ENCODE peak calls at places on chromosomes 2 and 18, in five cellular contexts. One of them, this sample, is unnamed.
A peak's percentile ranks its signal among the peaks of the same experiment; 100 is the strongest.

GRCh38 chr2:55364189-55365055 is 55.2 kb downstream of the CCDC88A start:
- DNase-seq in caudate nucleus: peak; percentile 2
- DNase-seq in stimulated activated CD4-positive, alpha-beta T cell treated with anti-CD3 and anti-CD28 coated beads, Interleukin-12 subunit alpha, Interleukin-12 subunit beta, amount 100 ng/mL, for 4 hours: no peak
- DNase-seq in HL-60: no peak
- DNase-seq in brain microvascular endothelial cell: peak; percentile 94
- DNase-seq in this sample: no peak

GRCh38 chr2:146587291-146587713 is 1257.5 kb upstream of the ACVR2A start:
- DNase-seq in stimulated activated CD4-positive, alpha-beta T cell treated with anti-CD3 and anti-CD28 coated beads, Interleukin-12 subunit alpha, Interleukin-12 subunit beta, amount 100 ng/mL, for 4 hours: no peak
- DNase-seq in brain microvascular endothelial cell: no peak
- DNase-seq in caudate nucleus: no peak
- DNase-seq in HL-60: no peak
- DNase-seq in this sample: no peak

GRCh38 chr2:220011859-220012258 is 384.4 kb downstream of the SLC4A3 start:
- DNase-seq in brain microvascular endothelial cell: no peak
- DNase-seq in HL-60: no peak
- DNase-seq in caudate nucleus: no peak
- DNase-seq in stimulated activated CD4-positive, alpha-beta T cell treated with anti-CD3 and anti-CD28 coated beads, Interleukin-12 subunit alpha, Interleukin-12 subunit beta, amount 100 ng/mL, for 4 hours: no peak
- DNase-seq in this sample: no peak

GRCh38 chr2:217095511-217096205 is 235.8 kb upstream of the TNP1 start:
- DNase-seq in brain microvascular endothelial cell: no peak
- DNase-seq in stimulated activated CD4-positive, alpha-beta T cell treated with anti-CD3 and anti-CD28 coated beads, Interleukin-12 subunit alpha, Interleukin-12 subunit beta, amount 100 ng/mL, for 4 hours: no peak
- DNase-seq in HL-60: no peak
- DNase-seq in caudate nucleus: no peak
- DNase-seq in this sample: no peak

GRCh38 chr2:66427219-66427768 is 7.6 kb upstream of the MEIS1 start:
- DNase-seq in brain microvascular endothelial cell: no peak
- DNase-seq in stimulated activated CD4-positive, alpha-beta T cell treated with anti-CD3 and anti-CD28 coated beads, Interleukin-12 subunit alpha, Interleukin-12 subunit beta, amount 100 ng/mL, for 4 hours: no peak
- DNase-seq in caudate nucleus: no peak
- DNase-seq in HL-60: no peak
- DNase-seq in this sample: no peak

GRCh38 chr2:40202798-40203400 is 249.0 kb downstream of the SLC8A1 start:
- DNase-seq in caudate nucleus: no peak
- DNase-seq in brain microvascular endothelial cell: no peak
- DNase-seq in HL-60: no peak
- DNase-seq in stimulated activated CD4-positive, alpha-beta T cell treated with anti-CD3 and anti-CD28 coated beads, Interleukin-12 subunit alpha, Interleukin-12 subunit beta, amount 100 ng/mL, for 4 hours: no peak
- DNase-seq in this sample: no peak

GRCh38 chr2:128464456-128464855 is 145.8 kb upstream of the HS6ST1 start:
- DNase-seq in HL-60: no peak
- DNase-seq in caudate nucleus: no peak
- DNase-seq in brain microvascular endothelial cell: no peak
- DNase-seq in stimulated activated CD4-positive, alpha-beta T cell treated with anti-CD3 and anti-CD28 coated beads, Interleukin-12 subunit alpha, Interleukin-12 subunit beta, amount 100 ng/mL, for 4 hours: no peak
- DNase-seq in this sample: no peak

GRCh38 chr2:218404351-218405145 is 4.9 kb downstream of the CTDSP1 start:
- DNase-seq in caudate nucleus: no peak
- DNase-seq in stimulated activated CD4-positive, alpha-beta T cell treated with anti-CD3 and anti-CD28 coated beads, Interleukin-12 subunit alpha, Interleukin-12 subunit beta, amount 100 ng/mL, for 4 hours: no peak
- DNase-seq in HL-60: no peak
- DNase-seq in brain microvascular endothelial cell: no peak
- DNase-seq in this sample: no peak

GRCh38 chr18:69261436-69261835 is 139.3 kb upstream of the DOK6 start:
- DNase-seq in stimulated activated CD4-positive, alpha-beta T cell treated with anti-CD3 and anti-CD28 coated beads, Interleukin-12 subunit alpha, Interleukin-12 subunit beta, amount 100 ng/mL, for 4 hours: no peak
- DNase-seq in brain microvascular endothelial cell: no peak
- DNase-seq in HL-60: no peak
- DNase-seq in caudate nucleus: no peak
- DNase-seq in this sample: no peak

GRCh38 chr2:180077295-180077906 is 70.3 kb upstream of the CWC22 start:
- DNase-seq in stimulated activated CD4-positive, alpha-beta T cell treated with anti-CD3 and anti-CD28 coated beads, Interleukin-12 subunit alpha, Interleukin-12 subunit beta, amount 100 ng/mL, for 4 hours: no peak
- DNase-seq in caudate nucleus: no peak
- DNase-seq in HL-60: no peak
- DNase-seq in brain microvascular endothelial cell: no peak
- DNase-seq in this sample: no peak

GRCh38 chr2:120318626-120319025 is 27.3 kb upstream of the INHBB start:
- DNase-seq in caudate nucleus: no peak
- DNase-seq in stimulated activated CD4-positive, alpha-beta T cell treated with anti-CD3 and anti-CD28 coated beads, Interleukin-12 subunit alpha, Interleukin-12 subunit beta, amount 100 ng/mL, for 4 hours: no peak
- DNase-seq in HL-60: no peak
- DNase-seq in brain microvascular endothelial cell: no peak
- DNase-seq in this sample: no peak

GRCh38 chr18:42181474-42181873 is 226.4 kb downstream of the PIK3C3 start:
- DNase-seq in HL-60: no peak
- DNase-seq in brain microvascular endothelial cell: no peak
- DNase-seq in caudate nucleus: no peak
- DNase-seq in stimulated activated CD4-positive, alpha-beta T cell treated with anti-CD3 and anti-CD28 coated beads, Interleukin-12 subunit alpha, Interleukin-12 subunit beta, amount 100 ng/mL, for 4 hours: no peak
- DNase-seq in this sample: no peak

GRCh38 chr18:52716926-52717325 is 376.9 kb downstream of the DCC start:
- DNase-seq in stimulated activated CD4-positive, alpha-beta T cell treated with anti-CD3 and anti-CD28 coated beads, Interleukin-12 subunit alpha, Interleukin-12 subunit beta, amount 100 ng/mL, for 4 hours: no peak
- DNase-seq in HL-60: no peak
- DNase-seq in caudate nucleus: no peak
- DNase-seq in brain microvascular endothelial cell: peak; percentile 8
- DNase-seq in this sample: no peak

GRCh38 chr2:55268288-55268906 is 634 bp downstream of the MTIF2 start:
- DNase-seq in HL-60: no peak
- DNase-seq in stimulated activated CD4-positive, alpha-beta T cell treated with anti-CD3 and anti-CD28 coated beads, Interleukin-12 subunit alpha, Interleukin-12 subunit beta, amount 100 ng/mL, for 4 hours: no peak
- DNase-seq in brain microvascular endothelial cell: no peak
- DNase-seq in caudate nucleus: no peak
- DNase-seq in this sample: no peak

GRCh38 chr2:210663574-210663973 is 107.2 kb downstream of the CPS1 start:
- DNase-seq in caudate nucleus: peak; percentile 9
- DNase-seq in stimulated activated CD4-positive, alpha-beta T cell treated with anti-CD3 and anti-CD28 coated beads, Interleukin-12 subunit alpha, Interleukin-12 subunit beta, amount 100 ng/mL, for 4 hours: no peak
- DNase-seq in HL-60: peak; percentile 35
- DNase-seq in brain microvascular endothelial cell: peak; percentile 55
- DNase-seq in this sample: no peak

GRCh38 chr18:31100598-31101147 is 1.5 kb downstream of the DSC2 start:
- DNase-seq in stimulated activated CD4-positive, alpha-beta T cell treated with anti-CD3 and anti-CD28 coated beads, Interleukin-12 subunit alpha, Interleukin-12 subunit beta, amount 100 ng/mL, for 4 hours: no peak
- DNase-seq in HL-60: no peak
- DNase-seq in caudate nucleus: no peak
- DNase-seq in brain microvascular endothelial cell: no peak
- DNase-seq in this sample: no peak

GRCh38 chr2:32825291-32825712 is 121.5 kb upstream of the LTBP1 start:
- DNase-seq in stimulated activated CD4-positive, alpha-beta T cell treated with anti-CD3 and anti-CD28 coated beads, Interleukin-12 subunit alpha, Interleukin-12 subunit beta, amount 100 ng/mL, for 4 hours: no peak
- DNase-seq in brain microvascular endothelial cell: peak; percentile 51
- DNase-seq in caudate nucleus: peak; percentile 3
- DNase-seq in HL-60: no peak
- DNase-seq in this sample: no peak

GRCh38 chr2:205658572-205658971 is 23.7 kb upstream of the NRP2 start:
- DNase-seq in HL-60: no peak
- DNase-seq in caudate nucleus: no peak
- DNase-seq in brain microvascular endothelial cell: no peak
- DNase-seq in stimulated activated CD4-positive, alpha-beta T cell treated with anti-CD3 and anti-CD28 coated beads, Interleukin-12 subunit alpha, Interleukin-12 subunit beta, amount 100 ng/mL, for 4 hours: no peak
- DNase-seq in this sample: no peak